ENCODE peak calls at places on chromosomes 1 and 21, in seven cellular contexts. R is SK-N-SH, C is body of pancreas, T is uterus, Q is astrocyte, Y is pancreas, O is colonic mucosa. S is an unnamed sample.

GRCh38 chr1:116416854-116417513 is 43.9 kb downstream of the ATP1A1 start:
- DNase-seq in R (no peak), C (no peak), T (no peak), Q (no peak), Y (no peak), O (no peak), S (no peak)

GRCh38 chr1:93705897-93706500 is 24.4 kb upstream of the BCAR3 start:
- DNase-seq in R (no peak), C (no peak), T (no peak), Q (no peak), Y (no peak), O (no peak), S (peak; percentile 40)

GRCh38 chr1:6490181-6491075 is 1.0 kb downstream of the PLEKHG5 start:
- DNase-seq in R (peak; percentile 89), C (peak; percentile 74), T (peak; percentile 40), Q (peak; percentile 69), Y (peak; percentile 92), O (peak; percentile 84), S (peak; percentile 86)

GRCh38 chr1:14835725-14836124 is 237.2 kb downstream of the KAZN start:
- DNase-seq in R (no peak), C (no peak), T (no peak), Q (peak; percentile 56), Y (no peak), O (no peak), S (no peak)

GRCh38 chr1:210057593-210057992 is 119.6 kb downstream of the SYT14 start:
- DNase-seq in R (no peak), C (no peak), T (no peak), Q (no peak), Y (no peak), O (no peak), S (no peak)

GRCh38 chr1:243798726-243799125 is 51.3 kb downstream of the AKT3 start:
- DNase-seq in R (no peak), C (no peak), T (no peak), Q (peak; percentile 98), Y (no peak), O (no peak), S (no peak)

GRCh38 chr21:45202889-45203288 is 84.8 kb downstream of the POFUT2 start:
- DNase-seq in R (peak; percentile 73), C (no peak), T (no peak), Q (no peak), Y (no peak), O (no peak), S (no peak)

GRCh38 chr1:86703696-86704455 is 500 bp upstream of the SH3GLB1 start:
- DNase-seq in R (no peak), C (peak; percentile 52), T (no peak), Q (peak; percentile 8), Y (peak; percentile 43), O (peak; percentile 53), S (no peak)

GRCh38 chr1:87888456-87888855 is 559.8 kb downstream of the LMO4 start:
- DNase-seq in R (no peak), C (no peak), T (no peak), Q (peak; percentile 27), Y (no peak), O (no peak), S (no peak)

GRCh38 chr1:216566809-216567208 is 143.6 kb upstream of the USH2A start:
- DNase-seq in R (no peak), C (peak; percentile 9), T (no peak), Q (peak; percentile 1), Y (no peak), O (no peak), S (no peak)

GRCh38 chr1:16926491-16927195 is 4.9 kb downstream of the CROCC start:
- DNase-seq in R (peak; percentile 71), C (no peak), T (no peak), Q (no peak), Y (peak; percentile 73), O (no peak), S (no peak)

GRCh38 chr1:117670996-117671780 is 65.3 kb downstream of the TENT5C start:
- DNase-seq in R (no peak), C (no peak), T (no peak), Q (no peak), Y (no peak), O (peak; percentile 54), S (no peak)

GRCh38 chr1:222384536-222384935 is 163.4 kb downstream of the HHIPL2 start:
- DNase-seq in R (no peak), C (no peak), T (no peak), Q (no peak), Y (no peak), O (no peak), S (no peak)

GRCh38 chr1:222390181-222390580 is 157.7 kb downstream of the HHIPL2 start:
- DNase-seq in R (no peak), C (no peak), T (no peak), Q (peak; percentile 76), Y (no peak), O (no peak), S (no peak)

GRCh38 chr1:222385973-222386372 is 161.9 kb downstream of the HHIPL2 start:
- DNase-seq in R (no peak), C (no peak), T (no peak), Q (no peak), Y (no peak), O (no peak), S (no peak)

GRCh38 chr1:222385262-222385661 is 162.6 kb downstream of the HHIPL2 start:
- DNase-seq in R (no peak), C (no peak), T (no peak), Q (no peak), Y (no peak), O (no peak), S (no peak)

DNA sequence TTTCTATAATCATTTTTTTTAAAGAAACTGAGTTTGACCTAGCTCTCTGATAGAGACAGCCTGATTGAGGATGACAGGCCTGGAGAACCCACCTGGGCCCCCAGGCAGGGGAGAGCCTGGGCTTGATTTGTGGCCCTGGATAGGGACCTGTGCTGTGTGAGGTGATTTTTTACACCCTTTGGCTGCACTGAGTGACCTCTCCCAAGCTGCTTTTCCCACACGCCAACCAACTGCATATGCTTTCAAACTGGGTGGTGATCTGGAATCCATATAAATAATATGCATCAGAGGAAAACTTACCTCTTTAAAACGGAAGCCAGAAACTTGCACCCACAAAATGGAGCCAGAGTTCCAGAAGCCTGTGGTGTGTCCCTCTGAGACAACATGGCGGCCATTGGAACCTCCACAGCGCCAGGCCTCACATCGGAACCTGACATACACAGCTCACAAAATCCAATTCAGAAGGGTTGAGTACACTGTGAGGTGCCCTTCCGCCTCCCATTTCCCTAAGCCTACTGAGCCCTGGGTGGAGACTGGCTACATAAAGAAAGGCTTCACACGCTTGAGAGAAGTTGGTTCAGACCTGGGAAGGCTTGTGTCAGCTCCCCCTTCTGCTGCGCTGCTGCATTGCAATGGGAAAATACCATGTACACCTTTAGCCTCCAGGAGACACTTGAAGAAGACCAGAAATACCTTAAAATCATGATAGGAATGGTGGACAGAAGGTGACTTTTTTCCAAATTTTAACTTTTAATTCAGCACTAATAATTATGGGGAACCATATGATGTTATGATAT is 160.7 kb downstream of the HHIPL2 start:
- DNase-seq in R (peak; percentile 3), C (no peak), T (no peak), Q (no peak), Y (no peak), O (no peak), S (no peak)
- TF ChIP-seq CTCF in R (peak; percentile 30), C (no peak), T (no peak), Q (peak; percentile 10), Y (no peak), O (no peak), S (no peak)

DNA sequence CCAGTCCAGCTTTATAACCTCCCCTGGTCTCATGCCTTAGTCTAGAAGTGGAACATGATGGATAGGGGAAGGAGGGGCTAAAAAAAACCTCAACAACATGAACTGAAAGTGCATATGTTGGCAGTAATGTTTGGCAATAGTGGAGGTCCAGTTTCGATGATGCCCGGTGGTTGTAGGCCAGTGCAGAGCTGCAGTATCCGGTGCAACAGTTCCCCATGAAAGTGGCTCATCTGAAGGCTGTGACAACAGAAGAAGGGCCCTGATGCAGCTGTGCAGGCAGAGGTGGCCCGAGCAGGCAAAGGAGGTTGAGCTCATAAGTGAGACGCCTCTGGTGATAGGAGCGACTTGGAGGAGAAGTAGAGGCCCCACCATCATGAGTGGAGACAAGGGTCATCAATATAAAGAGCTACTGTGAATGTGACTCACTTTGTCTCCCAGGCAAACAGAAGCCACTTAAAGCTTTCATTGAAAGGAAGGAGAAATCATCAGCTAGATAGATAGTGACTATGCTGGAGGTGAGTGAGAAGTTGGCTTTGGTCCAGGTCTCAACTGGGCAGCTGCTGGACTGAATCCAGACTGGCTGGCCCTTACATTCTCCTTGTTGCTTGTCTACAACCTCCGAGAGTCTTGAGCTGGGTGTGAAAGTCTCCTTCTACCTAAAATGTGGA is 10.2 kb upstream of the CREG1 start:
- DNase-seq in R (no peak), C (peak; percentile 65), T (no peak), Q (no peak), Y (no peak), O (no peak), S (no peak)
- H3K4me1 ChIP-seq in R (peaks cover 4% of the 10 kb centered on the region), C (no peaks in the 10 kb centered on the region), T (no peaks in the 10 kb centered on the region), Q (no peaks in the 10 kb centered on the region), Y (no peaks in the 10 kb centered on the region), O (no peaks in the 10 kb centered on the region), S (peaks cover 4% of the 10 kb centered on the region)

DNA sequence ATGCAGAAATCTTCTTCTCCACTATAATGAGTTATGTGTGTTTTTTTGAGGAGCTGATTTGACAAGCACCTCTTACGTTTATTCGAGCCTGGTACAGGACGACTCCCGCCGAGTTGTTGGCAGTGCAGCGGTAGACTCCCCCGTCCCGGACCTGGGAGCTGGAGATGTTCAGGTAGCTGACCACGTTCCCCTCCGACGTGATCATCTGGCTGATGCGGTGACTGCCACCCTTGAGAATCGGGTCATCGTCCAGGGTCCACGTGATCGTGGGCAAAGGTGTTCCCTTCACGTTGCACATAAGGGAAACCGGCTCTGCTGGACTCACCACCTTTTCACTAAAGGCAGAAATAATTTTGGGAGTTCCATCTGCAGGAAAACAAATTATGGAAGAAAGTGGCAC is 471.8 kb downstream of the PCP4 start:
- DNase-seq in R (no peak), C (peak; percentile 12), T (no peak), Q (no peak), Y (peak; percentile 33), O (no peak), S (no peak)
- H3K4me3 ChIP-seq in R (no peak overlapping the region), C (no peak overlapping the region), T (no peak overlapping the region), Q (no peak overlapping the region), Y (no peak overlapping the region), O (no peak overlapping the region), S (no peak overlapping the region)

DNA sequence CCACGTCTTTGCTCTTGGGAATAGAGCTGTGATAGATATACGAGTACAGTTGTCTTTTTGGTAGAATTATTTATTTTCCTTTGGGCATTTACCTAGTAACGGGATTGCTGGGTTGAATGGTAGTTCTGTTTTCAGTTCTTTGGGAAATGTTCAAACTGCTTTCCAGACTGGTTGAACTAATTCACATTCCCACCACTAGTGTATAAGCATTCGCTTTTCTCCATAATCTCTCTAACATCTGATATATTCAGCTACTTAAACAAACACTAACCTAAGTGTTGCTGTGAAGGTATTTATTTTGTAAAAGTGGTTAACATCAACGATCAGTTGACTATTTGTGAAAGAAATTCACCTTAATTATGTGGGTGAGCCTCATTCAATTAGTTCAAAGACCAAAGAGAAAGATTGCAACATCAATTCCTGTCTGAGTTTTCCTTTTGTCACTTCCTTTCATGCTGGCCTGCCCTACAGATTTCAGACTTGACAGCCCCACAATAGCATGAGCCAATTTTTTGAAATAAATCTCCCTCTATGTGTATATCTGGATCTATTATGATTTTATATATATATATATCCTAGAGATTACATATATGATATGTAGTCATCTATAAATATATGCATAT is 26.7 kb upstream of the DUSP10 start:
- DNase-seq in R (no peak), C (no peak), T (no peak), Q (no peak), Y (no peak), O (no peak), S (no peak)
- TF ChIP-seq CTCF in R (peak; percentile 34), C (no peak), T (no peak), Q (no peak), Y (no peak), O (no peak), S (peak; percentile 14)